ENCODE peak calls at places on chromosomes 12 and 14, in eight cellular contexts. F is A172; K is fibroblast of lung; Y is sciatic nerve; Q is lower leg skin; I is stimulated activated CD4-positive, alpha-beta T cell treated with anti-CD3 and anti-CD28 coated beads, Interleukin-1b, Interleukin-23, amount 100 ng/mL, for 4 hours; E is mucosa of descending colon; P is foreskin fibroblast. S is an unnamed sample.

GRCh38 chr12:100234166-100234565 is 32.7 kb downstream of the DEPDC4 start:
- DNase-seq in F (peak), K (peak), Y (no peak), Q (no peak), I (no peak), E (no peak), P (peak), S (no peak)

GRCh38 chr14:92258934-92259333 is 64.0 kb upstream of the SLC24A4 start:
- DNase-seq in F (no peak), K (no peak), Y (no peak), Q (no peak), I (no peak), E (no peak), P (no peak), S (no peak)

GRCh38 chr12:25943940-25944339 is 14.5 kb upstream of the RASSF8 start:
- DNase-seq in F (no peak), K (no peak), Y (no peak), Q (no peak), I (no peak), E (no peak), P (no peak), S (no peak)

GRCh38 chr12:113006641-113007040 is 28.3 kb downstream of the OAS2 start:
- DNase-seq in F (peak), K (no peak), Y (no peak), Q (no peak), I (no peak), E (no peak), P (no peak), S (no peak)

GRCh38 chr12:97875064-97875463 is 412.5 kb downstream of the RMST start:
- DNase-seq in F (no peak), K (no peak), Y (no peak), Q (no peak), I (no peak), E (no peak), P (no peak), S (no peak)

GRCh38 chr14:68841030-68841809 is 48.4 kb upstream of the ZFP36L1 start:
- DNase-seq in F (peak), K (peak), Y (no peak), Q (no peak), I (no peak), E (no peak), P (peak), S (no peak)

GRCh38 chr14:68970096-68970612 is 8.9 kb downstream of the ACTN1 start:
- DNase-seq in F (no peak), K (no peak), Y (no peak), Q (no peak), I (no peak), E (no peak), P (no peak), S (no peak)

GRCh38 chr12:89087149-89087834 is 265.0 kb downstream of the DUSP6 start:
- DNase-seq in F (no peak), K (no peak), Y (no peak), Q (no peak), I (no peak), E (peak), P (no peak), S (no peak)

GRCh38 chr12:113909776-113910420 is 56.2 kb downstream of the RBM19 start:
- DNase-seq in F (no peak), K (no peak), Y (no peak), Q (no peak), I (no peak), E (no peak), P (no peak), S (no peak)

GRCh38 chr12:132484891-132485441 is 5.0 kb upstream of the FBRSL1 start:
- DNase-seq in F (no peak), K (no peak), Y (no peak), Q (no peak), I (no peak), E (no peak), P (no peak), S (no peak)

GRCh38 chr12:13208533-13209278 is 12.2 kb downstream of the EMP1 start:
- DNase-seq in F (no peak), K (no peak), Y (no peak), Q (no peak), I (no peak), E (no peak), P (no peak), S (no peak)

GRCh38 chr14:21070083-21070609 is at the start of gene ARHGEF40:
- DNase-seq in F (no peak), K (peak), Y (peak), Q (peak), I (no peak), E (no peak), P (no peak), S (no peak)

GRCh38 chr12:58342736-58343135 is 401.4 kb downstream of the ATP23 start:
- DNase-seq in F (no peak), K (no peak), Y (no peak), Q (no peak), I (no peak), E (no peak), P (peak), S (no peak)

GRCh38 chr12:108778053-108778452 is 46.7 kb upstream of the CORO1C start:
- DNase-seq in F (no peak), K (no peak), Y (no peak), Q (no peak), I (no peak), E (no peak), P (no peak), S (no peak)

GRCh38 chr12:3928538-3929220 is 55.5 kb upstream of the PARP11 start:
- DNase-seq in F (no peak), K (no peak), Y (no peak), Q (no peak), I (no peak), E (no peak), P (no peak), S (no peak)

GRCh38 chr12:128131955-128132354 is 135.0 kb upstream of the TMEM132C start:
- DNase-seq in F (no peak), K (no peak), Y (no peak), Q (no peak), I (no peak), E (no peak), P (no peak), S (no peak)

GRCh38 chr14:99117671-99118045 is 154.3 kb downstream of the BCL11B start:
- DNase-seq in F (no peak), K (no peak), Y (no peak), Q (no peak), I (no peak), E (no peak), P (no peak), S (no peak)

GRCh38 chr12:7006639-7007038 is 11.6 kb downstream of the LPCAT3 start:
- DNase-seq in F (no peak), K (no peak), Y (no peak), Q (no peak), I (no peak), E (no peak), P (no peak), S (no peak)

GRCh38 chr12:25875661-25876060 is 82.8 kb upstream of the RASSF8 start:
- DNase-seq in F (no peak), K (peak), Y (no peak), Q (no peak), I (no peak), E (no peak), P (no peak), S (no peak)

GRCh38 chr12:74415633-74416032 is 122.0 kb upstream of the ATXN7L3B start:
- DNase-seq in F (peak), K (peak), Y (no peak), Q (no peak), I (no peak), E (no peak), P (peak), S (no peak)

GRCh38 chr12:65462506-65462905 is 184.0 kb downstream of the MSRB3 start:
- DNase-seq in F (no peak), K (no peak), Y (no peak), Q (no peak), I (no peak), E (no peak), P (no peak), S (no peak)

GRCh38 chr12:57090924-57091632 is 2.2 kb downstream of the NAB2 start:
- DNase-seq in F (no peak), K (peak), Y (peak), Q (no peak), I (no peak), E (no peak), P (no peak), S (no peak)

GRCh38 chr12:30953257-30953656 is 26.7 kb downstream of the TSPAN11 start:
- DNase-seq in F (no peak), K (no peak), Y (no peak), Q (no peak), I (no peak), E (no peak), P (no peak), S (no peak)

GRCh38 chr14:90381999-90382451 is 14.8 kb upstream of the CALM1 start:
- DNase-seq in F (no peak), K (no peak), Y (peak), Q (no peak), I (no peak), E (peak), P (no peak), S (no peak)

GRCh38 chr14:79706382-79706781 is 504.9 kb downstream of the DIO2 start:
- DNase-seq in F (no peak), K (no peak), Y (no peak), Q (no peak), I (no peak), E (no peak), P (no peak), S (no peak)

GRCh38 chr14:57492859-57493258 is 798 bp downstream of the CCDC198 start:
- DNase-seq in F (peak), K (peak), Y (no peak), Q (no peak), I (no peak), E (no peak), P (peak), S (no peak)